ENCODE peak calls at places on chromosomes 1 and 21, in four cellular contexts. One of them, this sample, is unnamed.

GRCh38 chr21:31611445-31611844 is 48.0 kb upstream of the SOD1 start:
- DNase-seq in psoas muscle: no peak
- DNase-seq in progenitor cell of endocrine pancreas: no peak
- DNase-seq in brain microvascular endothelial cell: no peak
- DNase-seq in this sample: no peak

GRCh38 chr1:183652107-183652506 is 1.0 kb downstream of the APOBEC4 start:
- DNase-seq in progenitor cell of endocrine pancreas: no peak
- DNase-seq in psoas muscle: no peak
- DNase-seq in brain microvascular endothelial cell: no peak
- DNase-seq in this sample: peak

GRCh38 chr21:39924577-39925308 is 57.5 kb downstream of the PCP4 start:
- DNase-seq in psoas muscle: no peak
- DNase-seq in brain microvascular endothelial cell: no peak
- DNase-seq in progenitor cell of endocrine pancreas: no peak
- DNase-seq in this sample: no peak

GRCh38 chr21:31848339-31848985 is 24.4 kb upstream of the HUNK start:
- DNase-seq in psoas muscle: no peak
- DNase-seq in brain microvascular endothelial cell: no peak
- DNase-seq in progenitor cell of endocrine pancreas: no peak
- DNase-seq in this sample: no peak

GRCh38 chr1:64537942-64538341 is 68.0 kb downstream of the CACHD1 start:
- DNase-seq in psoas muscle: no peak
- DNase-seq in progenitor cell of endocrine pancreas: no peak
- DNase-seq in brain microvascular endothelial cell: no peak
- DNase-seq in this sample: no peak

GRCh38 chr1:30820249-30820648 is 62.7 kb upstream of the LAPTM5 start:
- DNase-seq in psoas muscle: no peak
- DNase-seq in progenitor cell of endocrine pancreas: no peak
- DNase-seq in brain microvascular endothelial cell: no peak
- DNase-seq in this sample: no peak

GRCh38 chr1:39981957-39982356 is 27.0 kb downstream of the MFSD2A start:
- DNase-seq in brain microvascular endothelial cell: peak
- DNase-seq in progenitor cell of endocrine pancreas: no peak
- DNase-seq in psoas muscle: no peak
- DNase-seq in this sample: no peak

GRCh38 chr1:227526524-227526923 is 36.8 kb upstream of the ZNF678 start:
- DNase-seq in psoas muscle: no peak
- DNase-seq in brain microvascular endothelial cell: no peak
- DNase-seq in progenitor cell of endocrine pancreas: no peak
- DNase-seq in this sample: no peak

GRCh38 chr1:236465959-236466303 is 57.9 kb upstream of the LGALS8 start:
- DNase-seq in psoas muscle: no peak
- DNase-seq in brain microvascular endothelial cell: no peak
- DNase-seq in progenitor cell of endocrine pancreas: no peak
- DNase-seq in this sample: peak

GRCh38 chr1:243471754-243472725 is 216.2 kb downstream of the SDCCAG8 start:
- DNase-seq in progenitor cell of endocrine pancreas: no peak
- DNase-seq in psoas muscle: no peak
- DNase-seq in brain microvascular endothelial cell: no peak
- DNase-seq in this sample: peak

DNA sequence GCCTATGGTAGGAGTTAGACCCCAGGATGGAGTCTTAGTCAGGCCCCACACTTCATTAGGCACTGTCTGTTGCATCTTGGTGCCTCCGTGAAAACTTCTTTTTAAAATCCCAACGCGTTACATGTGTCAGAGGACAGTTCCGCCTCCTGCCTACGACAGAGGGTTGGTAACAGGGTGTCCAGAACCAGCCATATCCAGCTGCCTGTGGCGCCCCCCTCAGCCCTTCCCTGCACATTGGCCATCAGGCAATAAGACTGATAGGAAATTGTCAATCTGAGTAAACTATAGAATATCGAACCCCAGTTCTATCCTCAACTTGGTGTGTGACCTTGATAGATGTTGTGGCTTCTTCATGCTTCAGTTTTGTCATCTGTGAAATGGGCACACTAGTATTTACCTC is 108.6 kb upstream of the CSF3R start:
- DNase-seq in psoas muscle: no peak
- DNase-seq in progenitor cell of endocrine pancreas: no peak
- DNase-seq in brain microvascular endothelial cell: no peak
- DNase-seq in this sample: no peak
- TF ChIP-seq CTCF in psoas muscle: no peak
- TF ChIP-seq CTCF in progenitor cell of endocrine pancreas: no peak
- TF ChIP-seq CTCF in brain microvascular endothelial cell: no peak
- TF ChIP-seq CTCF in this sample: no peak

DNA sequence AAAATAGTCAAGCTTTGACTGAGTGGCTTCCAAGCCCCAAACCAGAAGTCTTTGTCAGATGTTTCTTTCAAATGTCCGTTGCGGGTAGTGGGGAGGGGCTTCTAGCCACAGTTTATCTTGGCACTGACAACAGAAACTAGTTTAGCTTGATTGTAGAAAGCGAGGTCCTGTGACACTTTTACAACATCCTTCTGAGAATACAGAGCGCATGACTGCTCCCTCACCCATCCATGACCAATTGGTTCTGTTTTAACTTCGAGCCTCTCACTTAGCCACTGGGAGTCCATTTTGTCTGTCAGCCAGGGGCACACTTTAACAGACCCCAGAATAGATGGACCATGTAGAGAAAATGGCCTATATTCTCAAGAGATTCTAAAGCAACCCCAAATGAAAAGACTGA is 199.2 kb upstream of the ST6GALNAC5 start:
- DNase-seq in psoas muscle: no peak
- DNase-seq in progenitor cell of endocrine pancreas: no peak
- DNase-seq in brain microvascular endothelial cell: no peak
- DNase-seq in this sample: no peak
- TF ChIP-seq CTCF in psoas muscle: no peak
- TF ChIP-seq CTCF in progenitor cell of endocrine pancreas: no peak
- TF ChIP-seq CTCF in brain microvascular endothelial cell: no peak
- TF ChIP-seq CTCF in this sample: no peak

GRCh38 chr1:15283500-15283899 is 36.5 kb downstream of the FHAD1 start:
- DNase-seq in brain microvascular endothelial cell: no peak
- DNase-seq in psoas muscle: no peak
- DNase-seq in progenitor cell of endocrine pancreas: no peak
- DNase-seq in this sample: no peak
- TF ChIP-seq CTCF in brain microvascular endothelial cell: peak
- TF ChIP-seq CTCF in psoas muscle: no peak
- TF ChIP-seq CTCF in progenitor cell of endocrine pancreas: no peak
- TF ChIP-seq CTCF in this sample: no peak

GRCh38 chr1:5837976-5838653 is 154.1 kb downstream of the NPHP4 start:
- DNase-seq in psoas muscle: no peak
- DNase-seq in brain microvascular endothelial cell: no peak
- DNase-seq in progenitor cell of endocrine pancreas: no peak
- DNase-seq in this sample: no peak

GRCh38 chr1:5843521-5844096 is 148.6 kb downstream of the NPHP4 start:
- DNase-seq in brain microvascular endothelial cell: no peak
- DNase-seq in psoas muscle: no peak
- DNase-seq in progenitor cell of endocrine pancreas: no peak
- DNase-seq in this sample: no peak

GRCh38 chr1:5842700-5843099 is 149.5 kb downstream of the NPHP4 start:
- DNase-seq in psoas muscle: no peak
- DNase-seq in brain microvascular endothelial cell: no peak
- DNase-seq in progenitor cell of endocrine pancreas: no peak
- DNase-seq in this sample: no peak

GRCh38 chr1:5839811-5840550 is 152.2 kb downstream of the NPHP4 start:
- DNase-seq in progenitor cell of endocrine pancreas: no peak
- DNase-seq in brain microvascular endothelial cell: no peak
- DNase-seq in psoas muscle: no peak
- DNase-seq in this sample: no peak

GRCh38 chr1:5840551-5840914 is 151.7 kb downstream of the NPHP4 start:
- DNase-seq in progenitor cell of endocrine pancreas: no peak
- DNase-seq in psoas muscle: no peak
- DNase-seq in brain microvascular endothelial cell: no peak
- DNase-seq in this sample: no peak
- TF ChIP-seq CTCF in progenitor cell of endocrine pancreas: no peak
- TF ChIP-seq CTCF in psoas muscle: no peak
- TF ChIP-seq CTCF in brain microvascular endothelial cell: no peak
- TF ChIP-seq CTCF in this sample: no peak

DNA sequence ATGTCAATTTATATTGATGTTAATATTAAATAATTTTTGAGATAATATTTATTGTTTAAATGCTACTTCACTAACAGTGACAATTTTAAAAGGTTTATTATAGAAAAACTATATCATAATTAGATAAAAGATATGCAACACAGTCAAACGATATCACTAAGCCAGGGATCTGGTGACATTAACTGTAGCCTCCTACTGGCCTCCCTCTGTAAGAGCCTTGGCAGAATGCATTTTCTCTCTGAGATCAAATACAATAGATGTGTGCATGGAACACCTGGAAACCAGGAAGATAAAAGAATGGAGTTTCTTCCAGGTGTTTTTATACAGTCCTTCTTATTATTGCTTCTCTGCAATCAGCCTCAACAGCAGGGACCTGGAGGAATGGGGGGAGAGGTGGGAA is 1762.1 kb downstream of the BRINP3 start:
- DNase-seq in progenitor cell of endocrine pancreas: no peak
- DNase-seq in brain microvascular endothelial cell: no peak
- DNase-seq in psoas muscle: no peak
- DNase-seq in this sample: no peak
- TF ChIP-seq CTCF in progenitor cell of endocrine pancreas: peak
- TF ChIP-seq CTCF in brain microvascular endothelial cell: peak
- TF ChIP-seq CTCF in psoas muscle: no peak
- TF ChIP-seq CTCF in this sample: no peak

GRCh38 chr1:5975133-5975880 is 16.9 kb downstream of the NPHP4 start:
- DNase-seq in progenitor cell of endocrine pancreas: peak
- DNase-seq in psoas muscle: no peak
- DNase-seq in brain microvascular endothelial cell: peak
- DNase-seq in this sample: peak

GRCh38 chr1:5971471-5972197 is 20.6 kb downstream of the NPHP4 start:
- DNase-seq in brain microvascular endothelial cell: no peak
- DNase-seq in psoas muscle: no peak
- DNase-seq in progenitor cell of endocrine pancreas: no peak
- DNase-seq in this sample: no peak

GRCh38 chr1:5974631-5975030 is 17.6 kb downstream of the NPHP4 start:
- DNase-seq in progenitor cell of endocrine pancreas: no peak
- DNase-seq in psoas muscle: no peak
- DNase-seq in brain microvascular endothelial cell: no peak
- DNase-seq in this sample: no peak

GRCh38 chr1:5972198-5972520 is 20.1 kb downstream of the NPHP4 start:
- DNase-seq in psoas muscle: no peak
- DNase-seq in progenitor cell of endocrine pancreas: no peak
- DNase-seq in brain microvascular endothelial cell: no peak
- DNase-seq in this sample: no peak

GRCh38 chr1:5973771-5974170 is 18.5 kb downstream of the NPHP4 start:
- DNase-seq in psoas muscle: no peak
- DNase-seq in progenitor cell of endocrine pancreas: no peak
- DNase-seq in brain microvascular endothelial cell: no peak
- DNase-seq in this sample: no peak
- TF ChIP-seq CTCF in psoas muscle: no peak
- TF ChIP-seq CTCF in progenitor cell of endocrine pancreas: no peak
- TF ChIP-seq CTCF in brain microvascular endothelial cell: peak
- TF ChIP-seq CTCF in this sample: no peak

GRCh38 chr1:7269525-7269924 is 484.3 kb downstream of the CAMTA1 start:
- DNase-seq in brain microvascular endothelial cell: no peak
- DNase-seq in psoas muscle: no peak
- DNase-seq in progenitor cell of endocrine pancreas: no peak
- DNase-seq in this sample: no peak

GRCh38 chr1:7266561-7266960 is 481.3 kb downstream of the CAMTA1 start:
- DNase-seq in psoas muscle: no peak
- DNase-seq in progenitor cell of endocrine pancreas: no peak
- DNase-seq in brain microvascular endothelial cell: no peak
- DNase-seq in this sample: no peak

GRCh38 chr1:7267493-7267892 is 482.2 kb downstream of the CAMTA1 start:
- DNase-seq in psoas muscle: no peak
- DNase-seq in progenitor cell of endocrine pancreas: no peak
- DNase-seq in brain microvascular endothelial cell: peak
- DNase-seq in this sample: no peak

GRCh38 chr1:7265771-7266371 is 480.6 kb downstream of the CAMTA1 start:
- DNase-seq in progenitor cell of endocrine pancreas: no peak
- DNase-seq in brain microvascular endothelial cell: peak
- DNase-seq in psoas muscle: no peak
- DNase-seq in this sample: peak

DNA sequence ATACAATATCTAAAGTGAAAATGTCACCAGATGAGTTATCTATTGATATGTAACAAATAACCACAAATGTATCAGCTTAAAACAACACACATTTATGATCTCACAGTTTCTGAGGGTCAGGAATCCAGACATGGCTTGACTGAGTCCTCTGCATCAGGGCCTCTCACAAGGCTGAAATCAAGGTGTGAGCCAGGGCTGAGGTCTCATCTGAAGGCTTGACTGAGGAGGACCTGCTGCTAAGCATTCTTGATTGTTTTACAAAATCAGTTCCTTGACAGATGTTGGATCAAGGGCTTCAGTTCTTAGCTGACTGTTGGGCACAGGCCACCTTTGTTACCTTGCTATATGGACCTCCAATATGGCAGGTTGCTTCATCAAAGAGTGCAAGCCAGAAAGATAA is 483.7 kb downstream of the CAMTA1 start:
- DNase-seq in brain microvascular endothelial cell: no peak
- DNase-seq in progenitor cell of endocrine pancreas: no peak
- DNase-seq in psoas muscle: no peak
- DNase-seq in this sample: no peak
- TF ChIP-seq CTCF in brain microvascular endothelial cell: no peak
- TF ChIP-seq CTCF in progenitor cell of endocrine pancreas: no peak
- TF ChIP-seq CTCF in psoas muscle: no peak
- TF ChIP-seq CTCF in this sample: no peak